ENCODE peak calls at places on chromosomes 3 and 15, in five cellular contexts. F is keratinocyte; U is testis; B is heart right ventricle; V is CD4-positive, CD25-positive, alpha-beta regulatory T cell. C is an unnamed sample. For H3K9me3, the result is how much of the 10 kb centered on the place peaks cover.

GRCh38 chr3:50509715-50510114 is 6.3 kb upstream of the CACNA2D2 start:
- DNase-seq in F (no peak), U (no peak), B (no peak), V (no peak), C (no peak)

GRCh38 chr3:168531116-168531515 is 435.4 kb upstream of the GOLIM4 start:
- DNase-seq in F (no peak), U (no peak), B (no peak), V (no peak), C (no peak)

GRCh38 chr15:83943849-83944404 is 290.0 kb downstream of the ADAMTSL3 start:
- DNase-seq in F (no peak), U (no peak), B (no peak), V (no peak), C (no peak)

GRCh38 chr3:32326791-32327190 is 64.9 kb upstream of the CMTM7 start:
- DNase-seq in F (no peak), U (no peak), B (no peak), V (no peak), C (no peak)

GRCh38 chr15:84955089-84955848 is 26.4 kb upstream of the PDE8A start:
- DNase-seq in F (no peak), U (peak), B (peak), V (peak), C (peak)

GRCh38 chr3:134754768-134755559 is 40.1 kb upstream of the EPHB1 start:
- DNase-seq in F (no peak), U (peak), B (peak), V (peak), C (no peak)

GRCh38 chr3:175985781-175986180 is 1126.6 kb downstream of the NAALADL2 start:
- DNase-seq in F (no peak), U (no peak), B (no peak), V (no peak), C (no peak)

GRCh38 chr3:4828279-4829030 is 150.8 kb upstream of the BHLHE40 start:
- DNase-seq in F (no peak), U (peak), B (no peak), V (no peak), C (peak)

GRCh38 chr3:137205394-137206060 is 247.7 kb downstream of the IL20RB start:
- DNase-seq in F (no peak), U (no peak), B (no peak), V (no peak), C (no peak)

GRCh38 chr3:20125912-20126311 is 60.1 kb downstream of the SGO1 start:
- DNase-seq in F (no peak), U (no peak), B (no peak), V (no peak), C (no peak)

GRCh38 chr15:89666858-89667705 is 11.8 kb upstream of the KIF7 start:
- DNase-seq in F (no peak), U (no peak), B (no peak), V (no peak), C (no peak)

GRCh38 chr3:37872413-37873160 is 10.9 kb downstream of the CTDSPL start:
- DNase-seq in F (no peak), U (no peak), B (no peak), V (no peak), C (no peak)

GRCh38 chr15:29090617-29091466 is 178.8 kb downstream of the NSMCE3 start:
- DNase-seq in F (no peak), U (peak), B (no peak), V (peak), C (no peak)

GRCh38 chr3:28349397-28350000 is 875 bp upstream of the AZI2 start:
- DNase-seq in F (no peak), U (no peak), B (no peak), V (no peak), C (no peak)

GRCh38 chr15:29802411-29802810 is 19.9 kb downstream of the TJP1 start:
- DNase-seq in F (no peak), U (no peak), B (no peak), V (no peak), C (no peak)

GRCh38 chr15:84598993-84599392 is 1.8 kb upstream of the ZSCAN2 start:
- DNase-seq in F (no peak), U (peak), B (no peak), V (peak), C (no peak)

GRCh38 chr15:78405336-78405924 is 32.6 kb upstream of the IREB2 start:
- DNase-seq in F (no peak), U (no peak), B (no peak), V (no peak), C (no peak)

GRCh38 chr15:95994418-95994817 is 336.1 kb upstream of the NR2F2 start:
- DNase-seq in F (no peak), U (no peak), B (no peak), V (no peak), C (no peak)

GRCh38 chr3:16728762-16729745 is 123.8 kb upstream of the DAZL start:
- DNase-seq in F (peak), U (no peak), B (no peak), V (no peak), C (no peak)

GRCh38 chr3:82133070-82133606 is 371.7 kb upstream of the GBE1 start:
- DNase-seq in F (peak), U (peak), B (peak), V (peak), C (peak)

GRCh38 chr15:35633677-35634076 is 87.7 kb upstream of the DPH6 start:
- DNase-seq in F (no peak), U (no peak), B (no peak), V (no peak), C (no peak)

GRCh38 chr15:50816191-50816590 is 50.7 kb upstream of the SPPL2A start:
- DNase-seq in F (peak), U (no peak), B (no peak), V (no peak), C (no peak)

GRCh38 chr3:143170676-143171075 is 51.1 kb downstream of the CHST2 start:
- DNase-seq in F (no peak), U (no peak), B (no peak), V (no peak), C (no peak)

GRCh38 chr3:30692498-30693130 is 86.2 kb downstream of the TGFBR2 start:
- DNase-seq in F (no peak), U (no peak), B (no peak), V (no peak), C (no peak)

GRCh38 chr3:134406331-134407246 is 32.3 kb upstream of the AMOTL2 start:
- DNase-seq in F (no peak), U (peak), B (peak), V (no peak), C (peak)

GRCh38 chr15:62840518-62841268 is 201.9 kb upstream of the TPM1 start:
- DNase-seq in F (no peak), U (no peak), B (no peak), V (no peak), C (peak)

GRCh38 chr3:50602675-50603191 is 8.8 kb downstream of the CISH start:
- DNase-seq in F (no peak), U (no peak), B (peak), V (peak), C (peak)

GRCh38 chr15:31223478-31224350 is 102.9 kb upstream of the KLF13 start:
- DNase-seq in F (no peak), U (no peak), B (peak), V (no peak), C (peak)
- H3K4me3 ChIP-seq in F (no peak), U (no peak), B (peak), V (no peak), C (no peak)

GRCh38 chr15:25059698-25060471 is 105.1 kb downstream of the SNRPN start:
- DNase-seq in F (no peak), U (peak), B (no peak), V (no peak), C (no peak)

GRCh38 chr15:25055356-25056068 is 100.7 kb downstream of the SNRPN start:
- DNase-seq in F (no peak), U (peak), B (no peak), V (no peak), C (no peak)

GRCh38 chr15:25058080-25058785 is 103.4 kb downstream of the SNRPN start:
- DNase-seq in F (no peak), U (peak), B (no peak), V (no peak), C (no peak)

GRCh38 chr15:25056484-25057429 is 102.0 kb downstream of the SNRPN start:
- DNase-seq in F (no peak), U (peak), B (no peak), V (no peak), C (no peak)

GRCh38 chr15:25057574-25057973 is 102.8 kb downstream of the SNRPN start:
- DNase-seq in F (no peak), U (peak), B (no peak), V (no peak), C (no peak)
- H3K9me3 ChIP-seq in F (half or more), U (under half), B (half or more), V (half or more), C (half or more)

DNA sequence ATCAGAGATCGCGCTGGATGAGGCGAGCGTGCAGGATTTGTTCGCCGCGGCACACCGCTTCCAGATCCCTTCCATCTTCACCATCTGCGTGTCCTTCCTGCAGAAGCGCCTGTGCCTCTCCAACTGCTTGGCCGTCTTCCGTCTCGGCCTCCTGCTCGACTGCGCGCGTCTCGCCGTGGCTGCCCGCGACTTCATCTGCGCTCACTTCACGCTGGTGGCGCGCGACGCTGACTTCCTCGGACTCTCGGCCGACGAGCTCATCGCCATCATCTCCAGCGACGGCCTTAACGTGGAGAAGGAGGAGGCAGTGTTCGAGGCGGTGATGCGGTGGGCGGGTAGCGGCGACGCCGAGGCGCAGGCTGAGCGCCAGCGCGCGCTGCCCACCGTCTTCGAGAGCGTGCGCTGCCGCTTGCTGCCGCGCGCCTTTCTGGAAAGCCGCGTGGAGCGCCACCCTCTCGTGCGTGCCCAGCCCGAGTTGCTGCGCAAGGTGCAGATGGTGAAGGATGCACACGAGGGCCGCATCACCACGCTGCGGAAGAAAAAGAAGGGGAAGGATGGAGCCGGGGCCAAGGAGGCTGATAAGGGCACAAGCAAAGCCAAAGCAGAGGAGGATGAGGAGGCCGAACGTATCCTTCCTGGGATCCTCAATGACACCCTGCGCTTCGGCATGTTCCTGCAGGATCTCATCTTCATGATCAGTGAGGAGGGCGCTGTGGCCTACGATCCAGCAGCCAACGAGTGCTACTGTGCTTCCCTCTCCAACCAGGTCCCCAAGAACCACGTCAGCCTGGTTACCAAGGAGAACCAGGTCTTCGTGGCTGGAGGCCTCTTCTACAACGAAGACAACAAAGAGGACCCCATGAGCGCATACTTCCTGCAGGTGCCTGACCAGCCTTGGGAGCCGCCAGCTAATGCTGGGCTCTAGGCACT is 819 bp downstream of the KLHL40 start:
- DNase-seq in F (no peak), U (no peak), B (no peak), V (peak), C (peak)
- H3K4me3 ChIP-seq in F (no peak), U (peak), B (peak), V (no peak), C (no peak)

GRCh38 chr3:2204054-2204453 is 105.4 kb downstream of the CNTN4 start:
- DNase-seq in F (no peak), U (no peak), B (no peak), V (no peak), C (no peak)

GRCh38 chr3:2205692-2206091 is 107.0 kb downstream of the CNTN4 start:
- DNase-seq in F (no peak), U (no peak), B (no peak), V (no peak), C (no peak)

GRCh38 chr3:2212211-2212610 is 113.5 kb downstream of the CNTN4 start:
- DNase-seq in F (no peak), U (no peak), B (no peak), V (no peak), C (no peak)

GRCh38 chr3:2211568-2211967 is 112.9 kb downstream of the CNTN4 start:
- DNase-seq in F (no peak), U (no peak), B (no peak), V (no peak), C (no peak)

GRCh38 chr3:2206536-2206935 is 107.9 kb downstream of the CNTN4 start:
- DNase-seq in F (no peak), U (no peak), B (no peak), V (no peak), C (no peak)
- H3K9me3 ChIP-seq in F (under half), U (under half), B (under half), V (under half), C (under half)

C was measured in right cardiac atrium.